ENCODE peak calls at places on chromosomes 7 and 10, in nine cellular contexts. L is IMR-90; Q is SK-N-SH; N is foreskin fibroblast; H is adrenal gland; E is bronchial epithelial cell; W is stimulated activated naive B cell treated with anti-CD40 and anti-IgM and Interleukin-4, amounts not matched to agents 10 μg/mL and 1 μg/mL and 100 μg/mL, for 72 hours; A is NCI-H1105; C is NCI-H2081 treated with DMSO at 0.1 percent for 48 hours. X is an unnamed sample.
A peak's percentile ranks its signal among the peaks of the same experiment; 100 is the strongest.

GRCh38 chr7:108419961-108420360 is 36.3 kb downstream of the NRCAM start:
- DNase-seq in L (no peak), Q (no peak), N (peak; percentile 29), H (no peak), E (no peak), W (no peak), A (no peak), C (no peak), X (no peak)

GRCh38 chr10:86149264-86149663 is 217.3 kb downstream of the GRID1 start:
- DNase-seq in L (no peak), Q (no peak), N (no peak), H (no peak), E (no peak), W (no peak), A (no peak), C (no peak), X (no peak)

GRCh38 chr7:48084727-48085432 is 4.2 kb upstream of the UPP1 start:
- DNase-seq in L (peak; percentile 99), Q (peak; percentile 40), N (peak; percentile 98), H (peak; percentile 68), E (peak; percentile 96), W (peak; percentile 78), A (no peak), C (no peak), X (no peak)

GRCh38 chr10:123472606-123473005 is 193.5 kb upstream of the GPR26 start:
- DNase-seq in L (no peak), Q (peak; percentile 38), N (no peak), H (no peak), E (no peak), W (no peak), A (no peak), C (no peak), X (no peak)

GRCh38 chr10:61795147-61795546 is 106.4 kb upstream of the ARID5B start:
- DNase-seq in L (no peak), Q (no peak), N (no peak), H (no peak), E (no peak), W (no peak), A (no peak), C (no peak), X (no peak)

GRCh38 chr7:101494602-101495329 is 132.1 kb downstream of the COL26A1 start:
- DNase-seq in L (no peak), Q (no peak), N (no peak), H (no peak), E (no peak), W (no peak), A (no peak), C (no peak), X (no peak)

GRCh38 chr7:121994625-121995410 is 121.9 kb downstream of the PTPRZ1 start:
- DNase-seq in L (peak; percentile 81), Q (peak; percentile 56), N (peak; percentile 75), H (peak; percentile 49), E (peak; percentile 83), W (peak; percentile 19), A (peak; percentile 72), C (peak; percentile 79), X (peak; percentile 30)

GRCh38 chr10:111158601-111159000 is 81.8 kb downstream of the ADRA2A start:
- DNase-seq in L (no peak), Q (no peak), N (no peak), H (no peak), E (no peak), W (no peak), A (no peak), C (no peak), X (no peak)

GRCh38 chr10:82289945-82290344 is 415.0 kb downstream of the NRG3 start:
- DNase-seq in L (no peak), Q (no peak), N (no peak), H (no peak), E (no peak), W (no peak), A (no peak), C (no peak), X (no peak)

GRCh38 chr10:58473966-58474365 is 38.7 kb upstream of the BICC1 start:
- DNase-seq in L (peak; percentile 53), Q (no peak), N (peak; percentile 76), H (no peak), E (peak; percentile 54), W (no peak), A (no peak), C (no peak), X (no peak)

GRCh38 chr7:41987-42386 is 150.4 kb upstream of the FAM20C start:
- DNase-seq in L (no peak), Q (no peak), N (no peak), H (no peak), E (no peak), W (no peak), A (no peak), C (no peak), X (no peak)

GRCh38 chr7:154914580-154915380 is 88.1 kb downstream of the PAXIP1 start:
- DNase-seq in L (no peak), Q (peak; percentile 81), N (peak; percentile 6), H (no peak), E (no peak), W (no peak), A (no peak), C (no peak), X (no peak)

GRCh38 chr7:1677206-1678069 is 7.4 kb downstream of the ELFN1 start:
- DNase-seq in L (no peak), Q (peak; percentile 41), N (no peak), H (no peak), E (no peak), W (no peak), A (no peak), C (no peak), X (no peak)

GRCh38 chr10:29841724-29842649 is 207.2 kb upstream of the SVIL start:
- DNase-seq in L (peak; percentile 34), Q (peak; percentile 77), N (peak; percentile 66), H (no peak), E (peak; percentile 62), W (no peak), A (peak; percentile 63), C (peak; percentile 89), X (no peak)

GRCh38 chr7:22617166-22617565 is 109.8 kb upstream of the IL6 start:
- DNase-seq in L (no peak), Q (no peak), N (no peak), H (no peak), E (no peak), W (no peak), A (no peak), C (no peak), X (no peak)

GRCh38 chr7:86949052-86949778 is 110.2 kb downstream of the ELAPOR2 start:
- DNase-seq in L (no peak), Q (no peak), N (no peak), H (no peak), E (no peak), W (no peak), A (no peak), C (no peak), X (no peak)

GRCh38 chr7:98282727-98283126 is 1.2 kb downstream of the BRI3 start:
- DNase-seq in L (no peak), Q (peak; percentile 6), N (peak; percentile 22), H (no peak), E (no peak), W (no peak), A (no peak), C (no peak), X (no peak)

GRCh38 chr7:142516038-142516501 is 233.2 kb upstream of the PRSS1 start:
- DNase-seq in L (peak; percentile 72), Q (peak; percentile 69), N (peak; percentile 91), H (no peak), E (peak; percentile 65), W (no peak), A (peak; percentile 27), C (peak; percentile 29), X (peak; percentile 35)

GRCh38 chr7:128030263-128030998 is 806 bp downstream of the LRRC4 start:
- DNase-seq in L (no peak), Q (peak; percentile 50), N (no peak), H (no peak), E (no peak), W (no peak), A (no peak), C (no peak), X (no peak)

GRCh38 chr10:1054684-1055083 is 1.5 kb upstream of the WDR37 start:
- DNase-seq in L (no peak), Q (no peak), N (no peak), H (no peak), E (peak; percentile 97), W (no peak), A (no peak), C (no peak), X (no peak)

GRCh38 chr7:120742370-120742769 is 115.6 kb downstream of the TSPAN12 start:
- DNase-seq in L (no peak), Q (no peak), N (no peak), H (no peak), E (no peak), W (no peak), A (peak; percentile 49), C (peak; percentile 38), X (no peak)

GRCh38 chr10:116418394-116418793 is 9.3 kb upstream of the PNLIPRP3 start:
- DNase-seq in L (no peak), Q (no peak), N (peak; percentile 3), H (no peak), E (no peak), W (no peak), A (no peak), C (no peak), X (no peak)

GRCh38 chr7:156460861-156461632 is 179.5 kb upstream of the RNF32 start:
- DNase-seq in L (no peak), Q (no peak), N (no peak), H (no peak), E (no peak), W (no peak), A (no peak), C (no peak), X (peak; percentile 20)

GRCh38 chr10:131155903-131156285 is 155.6 kb downstream of the TCERG1L start:
- DNase-seq in L (no peak), Q (no peak), N (no peak), H (no peak), E (no peak), W (no peak), A (no peak), C (no peak), X (no peak)

GRCh38 chr7:124697746-124698145 is 67.8 kb downstream of the GPR37 start:
- DNase-seq in L (no peak), Q (no peak), N (no peak), H (no peak), E (no peak), W (no peak), A (no peak), C (no peak), X (no peak)

GRCh38 chr7:15967121-15967520 is 280.6 kb upstream of the MEOX2 start:
- DNase-seq in L (no peak), Q (no peak), N (no peak), H (no peak), E (no peak), W (no peak), A (no peak), C (no peak), X (no peak)

GRCh38 chr10:110326351-110327032 is 21.8 kb upstream of the SMNDC1 start:
- DNase-seq in L (peak; percentile 97), Q (no peak), N (peak; percentile 86), H (no peak), E (peak; percentile 67), W (no peak), A (no peak), C (no peak), X (no peak)

GRCh38 chr10:93815304-93816091 is 57.8 kb downstream of the LGI1 start:
- DNase-seq in L (no peak), Q (peak; percentile 58), N (peak; percentile 34), H (no peak), E (no peak), W (peak; percentile 15), A (no peak), C (no peak), X (no peak)

GRCh38 chr7:3321206-3321605 is 20.2 kb downstream of the SDK1 start:
- DNase-seq in L (no peak), Q (no peak), N (no peak), H (no peak), E (no peak), W (no peak), A (no peak), C (no peak), X (no peak)

GRCh38 chr10:100307716-100308115 is 21.2 kb upstream of the BLOC1S2 start:
- DNase-seq in L (peak; percentile 70), Q (no peak), N (peak; percentile 59), H (no peak), E (peak; percentile 51), W (no peak), A (no peak), C (no peak), X (no peak)

GRCh38 chr7:140404565-140405080 is 765 bp downstream of the RAB19 start:
- DNase-seq in L (no peak), Q (no peak), N (no peak), H (no peak), E (no peak), W (no peak), A (peak; percentile 17), C (no peak), X (no peak)

X was measured in NCI-H2107.